ENCODE peak calls at places on chromosomes 12 and 14, in four cellular contexts. Y, E, Q and O are unnamed samples.

GRCh38 chr14:101254805-101255764 is 306.2 kb upstream of the DIO3 start:
- DNase-seq in Q (no peak), Y (no peak), E (no peak), O (no peak)

GRCh38 chr14:76267322-76268012 is 108.5 kb upstream of the ESRRB start:
- DNase-seq in Y (peak; percentile 1), Q (peak; percentile 57), E (peak; percentile 65), O (peak; percentile 72)

GRCh38 chr14:61526405-61527312 is 168.7 kb upstream of the HIF1A start:
- DNase-seq in Y (no peak), Q (no peak), E (peak; percentile 96), O (no peak)

GRCh38 chr12:106152334-106152733 is 13.6 kb upstream of the NUAK1 start:
- DNase-seq in Y (no peak), E (no peak), Q (no peak), O (no peak)

GRCh38 chr14:68557648-68558047 is 235.2 kb downstream of the ZFP36L1 start:
- DNase-seq in E (no peak), Y (no peak), Q (no peak), O (no peak)

GRCh38 chr14:89915114-89915878 is 39.2 kb downstream of the EFCAB11 start:
- DNase-seq in E (peak; percentile 63), Q (peak; percentile 82), Y (peak; percentile 42), O (no peak)

GRCh38 chr12:125324861-125325260 is 259.6 kb downstream of the AACS start:
- DNase-seq in Y (no peak), E (no peak), Q (no peak), O (no peak)

GRCh38 chr12:124592050-124592449 is 24.6 kb upstream of the NCOR2 start:
- DNase-seq in Q (no peak), Y (no peak), E (no peak), O (no peak)

GRCh38 chr14:91290986-91291385 is 46.5 kb upstream of the GPR68 start:
- DNase-seq in Y (no peak), Q (no peak), E (no peak), O (no peak)

GRCh38 chr12:98418357-98419075 is 96.9 kb upstream of the TMPO start:
- DNase-seq in Y (no peak), E (peak; percentile 78), Q (peak; percentile 95), O (peak; percentile 90)

GRCh38 chr14:56813143-56813551 is 2.9 kb upstream of the OTX2 start:
- DNase-seq in Y (no peak), Q (no peak), E (no peak), O (no peak)

GRCh38 chr12:77724367-77724957 is 106.2 kb upstream of the NAV3 start:
- DNase-seq in E (peak; percentile 19), Y (peak; percentile 12), Q (no peak), O (peak; percentile 4)

GRCh38 chr12:132030367-132031038 is 80.8 kb downstream of the EP400 start:
- DNase-seq in Y (peak; percentile 54), Q (no peak), E (no peak), O (no peak)

GRCh38 chr12:52867636-52868035 is 18.8 kb upstream of the KRT78 start:
- DNase-seq in E (no peak), Y (no peak), Q (no peak), O (peak; percentile 86)

GRCh38 chr14:49212721-49213120 is 373.5 kb downstream of the RPS29 start:
- DNase-seq in Y (no peak), Q (no peak), E (no peak), O (no peak)

GRCh38 chr12:105334001-105334400 is 3.5 kb downstream of the C12orf75 start:
- DNase-seq in Y (no peak), Q (no peak), E (no peak), O (no peak)

GRCh38 chr14:20641591-20641990 is at the start of gene OR6S1:
- DNase-seq in Q (no peak), E (no peak), Y (no peak), O (no peak)

DNA sequence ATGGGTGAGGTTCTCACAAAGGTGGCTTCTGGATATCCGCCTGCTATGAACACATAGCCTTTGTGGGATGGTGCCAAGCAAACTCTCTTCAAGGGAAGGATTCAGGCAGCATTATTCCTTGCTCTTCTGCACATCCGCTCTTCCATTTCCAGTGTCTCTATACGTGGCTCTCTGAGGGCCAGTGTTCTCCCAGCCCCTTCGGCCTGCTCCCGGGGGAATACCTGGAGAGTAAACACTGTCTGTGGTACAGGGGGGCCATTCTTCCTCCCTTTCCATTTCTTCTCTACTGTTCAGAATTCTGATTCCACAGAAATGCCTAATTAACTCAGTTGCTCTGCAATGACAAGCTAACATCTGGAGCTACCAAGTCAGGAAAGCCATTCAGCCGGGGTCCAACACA is 182.2 kb downstream of the CACNA1C start:
- DNase-seq in Q (no peak), Y (no peak), E (no peak), O (no peak)
- H3K4me1 ChIP-seq in Q (no peaks in the 10 kb centered on the region), Y (no peaks in the 10 kb centered on the region), E (no peaks in the 10 kb centered on the region), O (peaks cover 4% of the 10 kb centered on the region)

GRCh38 chr12:11761869-11762567 is 112.5 kb downstream of the ETV6 start:
- DNase-seq in Y (no peak), Q (no peak), E (no peak), O (no peak)
- H3K4me1 ChIP-seq in Y (no peaks in the 10 kb centered on the region), Q (no peaks in the 10 kb centered on the region), E (peaks cover 39% of the 10 kb centered on the region), O (peaks cover 37% of the 10 kb centered on the region)

DNA sequence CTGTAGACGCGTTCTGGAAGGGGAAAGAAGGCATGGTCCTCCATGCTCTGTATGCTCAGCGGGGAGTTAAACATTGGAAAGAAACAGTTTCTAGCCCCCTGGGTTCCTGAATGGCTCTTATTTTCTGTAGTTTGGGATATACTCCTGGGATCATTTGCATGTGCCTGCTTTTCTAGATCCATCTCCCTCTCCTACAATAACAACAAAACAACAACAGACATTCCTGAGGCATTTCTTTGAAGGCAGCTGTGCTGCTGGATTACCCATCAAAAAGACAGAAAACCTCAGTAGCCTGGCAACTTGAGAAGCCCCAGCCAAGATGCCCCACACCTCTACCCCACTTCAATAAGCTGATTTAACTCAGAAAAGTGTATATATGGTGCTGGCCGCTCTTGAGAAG is 8.7 kb downstream of the SLC7A8 start:
- DNase-seq in Q (no peak), Y (no peak), E (no peak), O (no peak)
- H3K4me1 ChIP-seq in Q (no peaks in the 10 kb centered on the region), Y (no peaks in the 10 kb centered on the region), E (no peaks in the 10 kb centered on the region), O (peaks cover 5% of the 10 kb centered on the region)

DNA sequence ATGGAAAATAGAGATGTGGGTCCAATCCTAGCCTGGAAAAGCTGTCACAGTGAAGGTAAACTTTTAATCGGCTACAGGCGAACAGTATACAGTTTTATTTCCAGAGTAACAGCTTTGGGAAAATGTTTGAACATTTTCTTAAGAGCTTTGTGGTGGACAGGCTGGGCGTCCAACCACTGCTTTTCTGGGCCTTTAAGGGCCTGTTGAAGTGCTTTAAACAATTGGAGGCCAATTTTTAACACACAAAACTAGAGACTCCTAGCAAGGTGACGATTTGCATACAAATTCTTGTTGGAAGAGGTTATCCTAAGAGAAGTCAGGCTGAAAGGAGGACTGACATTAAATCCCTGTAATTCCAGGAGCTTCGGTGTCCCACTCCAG is 27.0 kb downstream of the BCL11B start:
- DNase-seq in E (no peak), Q (no peak), Y (no peak), O (no peak)
- H3K4me1 ChIP-seq in E (peaks cover 12% of the 10 kb centered on the region), Q (no peaks in the 10 kb centered on the region), Y (no peaks in the 10 kb centered on the region), O (peaks cover 3% of the 10 kb centered on the region)

GRCh38 chr12:20410746-20411145 is 42.4 kb downstream of the PDE3A start:
- DNase-seq in Q (no peak), Y (no peak), E (no peak), O (no peak)
- H3K4me1 ChIP-seq in Q (no peaks in the 10 kb centered on the region), Y (no peaks in the 10 kb centered on the region), E (no peaks in the 10 kb centered on the region), O (no peaks in the 10 kb centered on the region)